ENCODE peak calls at places on chromosomes 2 and 18, in nine cellular contexts. V, G, L, C, W, N, A, M and O are unnamed samples.

GRCh38 chr2:27018142-27018541 is 14.6 kb upstream of the TMEM214 start:
- DNase-seq in W (no peak), G (no peak), N (no peak), M (no peak), A (no peak), C (no peak), L (no peak), V (no peak), O (no peak)

GRCh38 chr2:198016244-198016643 is 211.9 kb downstream of the PLCL1 start:
- DNase-seq in V (no peak), C (no peak), W (no peak), G (no peak), L (no peak), N (no peak), A (no peak), M (no peak), O (no peak)

GRCh38 chr18:78090584-78090983 is 840.9 kb downstream of the GALR1 start:
- DNase-seq in L (no peak), M (no peak), C (no peak), V (no peak), N (no peak), A (no peak), G (no peak), W (no peak), O (no peak)

GRCh38 chr18:69220529-69220928 is 180.2 kb upstream of the DOK6 start:
- DNase-seq in C (no peak), W (no peak), L (no peak), V (no peak), G (no peak), A (no peak), M (no peak), N (no peak), O (no peak)

GRCh38 chr2:69836316-69836715 is 6.9 kb downstream of the GMCL1 start:
- DNase-seq in M (no peak), C (no peak), A (no peak), L (no peak), G (no peak), N (no peak), V (no peak), W (no peak), O (no peak)

GRCh38 chr2:128746356-128746755 is 427.7 kb upstream of the HS6ST1 start:
- DNase-seq in M (no peak), N (no peak), L (peak; percentile 100), V (no peak), C (no peak), A (no peak), W (no peak), G (no peak), O (no peak)

GRCh38 chr2:150566289-150566688 is 78.8 kb upstream of the RND3 start:
- DNase-seq in A (no peak), N (no peak), G (no peak), W (no peak), C (no peak), M (no peak), L (no peak), V (no peak), O (no peak)

GRCh38 chr2:161136696-161137324 is 23.4 kb upstream of the TANK start:
- DNase-seq in C (no peak), L (peak; percentile 23), W (no peak), V (no peak), M (no peak), A (peak; percentile 67), N (peak; percentile 45), G (peak; percentile 46), O (no peak)

GRCh38 chr2:159150208-159150607 is 136.3 kb downstream of the WDSUB1 start:
- DNase-seq in C (no peak), W (no peak), V (no peak), G (no peak), N (no peak), A (no peak), L (no peak), M (no peak), O (no peak)

GRCh38 chr2:25347205-25347815 is 5.6 kb upstream of the DNMT3A start:
- DNase-seq in A (peak; percentile 47), W (peak; percentile 73), C (no peak), G (no peak), V (no peak), L (peak; percentile 7), M (no peak), N (no peak), O (no peak)